ENCODE peak calls at places on chromosome 12, in nine cellular contexts. G, L, O, M, A, T, W, E and B are unnamed samples.

GRCh38 chr12:63805704-63806672 is 26.3 kb downstream of the RXYLT1 start:
- DNase-seq in G (no peak), M (no peak), T (no peak), E (no peak), A (no peak), O (no peak), L (no peak), W (no peak), B (no peak)

GRCh38 chr12:67884596-67884995 is 104.7 kb upstream of the IFNG-AS1 start:
- DNase-seq in E (no peak), T (no peak), M (no peak), O (no peak), W (no peak), G (no peak), A (no peak), L (no peak), B (no peak)

GRCh38 chr12:1044697-1045096 is 53.7 kb downstream of the ERC1 start:
- DNase-seq in O (peak), T (no peak), L (no peak), A (no peak), M (peak), W (no peak), G (peak), E (no peak), B (no peak)

GRCh38 chr12:56237552-56237951 is 7.7 kb downstream of the SLC39A5 start:
- DNase-seq in E (no peak), T (no peak), G (no peak), O (no peak), L (no peak), A (no peak), W (no peak), M (peak), B (no peak)

GRCh38 chr12:84694111-84694510 is 218.5 kb downstream of the SLC6A15 start:
- DNase-seq in O (no peak), A (no peak), M (no peak), L (no peak), T (no peak), E (no peak), G (no peak), W (no peak), B (no peak)

GRCh38 chr12:113697646-113698504 is 226.2 kb upstream of the LHX5 start:
- DNase-seq in O (no peak), A (no peak), T (no peak), W (no peak), L (no peak), E (peak), M (no peak), G (no peak), B (no peak)

GRCh38 chr12:49487605-49488004 is 51.2 kb upstream of the KCNH3 start:
- DNase-seq in L (no peak), A (no peak), M (no peak), G (no peak), W (no peak), O (no peak), T (no peak), E (no peak), B (no peak)

GRCh38 chr12:127373572-127373971 is 893.4 kb upstream of the TMEM132C start:
- DNase-seq in G (no peak), L (no peak), M (no peak), E (no peak), T (no peak), W (no peak), A (no peak), O (no peak), B (no peak)

GRCh38 chr12:105748806-105749600 is 389.8 kb downstream of the NUAK1 start:
- DNase-seq in L (no peak), O (peak), M (peak), G (no peak), W (peak), E (no peak), A (no peak), T (no peak), B (peak)

GRCh38 chr12:16349132-16349463 is 1.7 kb downstream of the MGST1 start:
- DNase-seq in W (peak), A (no peak), T (no peak), M (peak), G (peak), O (peak), L (peak), E (peak), B (peak)

GRCh38 chr12:101592931-101593330 is 1.8 kb upstream of the MYBPC1 start:
- DNase-seq in E (no peak), W (no peak), L (no peak), M (no peak), T (no peak), O (no peak), A (no peak), G (no peak), B (no peak)

GRCh38 chr12:114123108-114123507 is 157.0 kb upstream of the RBM19 start:
- DNase-seq in L (no peak), A (no peak), G (no peak), M (no peak), E (no peak), T (no peak), W (no peak), O (no peak), B (no peak)

GRCh38 chr12:57093412-57094193 is 4.7 kb downstream of the NAB2 start:
- DNase-seq in G (peak), M (peak), A (no peak), T (peak), W (peak), L (peak), O (peak), E (peak), B (peak)

GRCh38 chr12:6612247-6612646 is 5.1 kb upstream of the CHD4 start:
- DNase-seq in E (no peak), W (peak), T (no peak), G (no peak), O (no peak), A (no peak), M (no peak), L (no peak), B (no peak)
- TF ChIP-seq CTCF in E (no peak), W (no peak), T (no peak), G (no peak), O (no peak), A (no peak), M (no peak), L (no peak), B (no peak)

GRCh38 chr12:46027172-46027571 is 36.8 kb upstream of the SCAF11 start:
- DNase-seq in O (no peak), M (no peak), L (no peak), A (no peak), W (no peak), E (no peak), G (no peak), T (no peak), B (no peak)

GRCh38 chr12:46020768-46021167 is 30.4 kb upstream of the SCAF11 start:
- DNase-seq in O (no peak), M (no peak), A (no peak), E (no peak), G (no peak), L (no peak), W (no peak), T (no peak), B (no peak)

DNA sequence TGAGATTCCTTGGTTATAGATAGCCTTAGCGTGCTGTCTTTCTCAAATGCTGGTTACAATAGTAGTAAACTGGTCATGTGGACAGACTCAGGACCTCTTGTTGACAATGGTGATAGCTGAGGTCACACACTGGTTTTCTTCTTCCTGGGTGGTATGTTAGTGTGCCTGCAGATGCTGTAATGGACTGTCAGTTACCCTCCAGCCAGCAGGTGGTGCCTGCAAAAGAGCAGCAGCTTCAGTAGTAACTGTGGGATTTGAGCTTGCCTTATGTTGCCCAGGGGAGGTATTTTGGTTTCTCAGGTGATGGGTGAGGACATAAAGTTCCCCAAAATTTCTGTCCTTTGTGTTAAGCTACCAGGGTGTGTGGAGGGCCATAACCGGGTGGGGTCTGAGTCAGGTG is 33.7 kb upstream of the SCAF11 start:
- DNase-seq in M (no peak), T (no peak), G (no peak), E (no peak), L (no peak), A (no peak), O (no peak), W (no peak), B (no peak)
- TF ChIP-seq CTCF in M (no peak), T (no peak), G (no peak), E (no peak), L (no peak), A (no peak), O (no peak), W (no peak), B (peak)

GRCh38 chr12:3185260-3185870 is 108.2 kb downstream of the TSPAN9 start:
- DNase-seq in L (no peak), G (no peak), O (no peak), A (no peak), W (no peak), E (no peak), M (no peak), T (no peak), B (no peak)
- TF ChIP-seq CTCF in L (no peak), G (no peak), O (no peak), A (no peak), W (no peak), E (no peak), M (no peak), T (no peak), B (no peak)

DNA sequence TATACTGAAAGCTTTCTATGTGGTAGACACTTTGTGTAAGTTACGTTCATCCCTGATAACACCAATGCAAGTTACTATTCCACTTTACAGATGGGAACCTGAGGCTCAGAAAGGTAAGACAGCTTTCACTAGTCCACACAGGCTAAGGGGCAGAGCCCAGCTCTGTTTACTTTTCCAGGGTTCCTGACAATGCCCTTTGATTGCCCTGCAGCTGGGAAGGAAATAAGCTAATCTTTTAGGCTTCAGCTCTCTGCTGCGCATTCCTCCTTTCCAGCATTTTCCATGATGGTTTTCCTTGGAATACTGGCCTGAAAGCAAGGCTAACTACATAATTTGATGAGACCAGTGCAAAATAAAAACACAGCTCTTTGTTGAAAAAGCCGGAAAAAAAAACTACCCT is 185.7 kb upstream of the BTG1 start:
- DNase-seq in G (no peak), T (no peak), L (no peak), O (no peak), M (no peak), A (no peak), W (no peak), E (peak), B (no peak)
- TF ChIP-seq CTCF in G (no peak), T (no peak), L (no peak), O (no peak), M (no peak), A (no peak), W (no peak), E (no peak), B (no peak)

GRCh38 chr12:27780612-27781408 is 774 bp upstream of the MANSC4 start:
- DNase-seq in T (peak), L (peak), M (peak), A (no peak), E (peak), W (peak), O (peak), G (peak), B (no peak)

GRCh38 chr12:27778206-27778605 is 1.8 kb upstream of the KLHL42 start:
- DNase-seq in L (no peak), A (no peak), G (no peak), W (no peak), E (no peak), T (no peak), M (no peak), O (no peak), B (no peak)

GRCh38 chr12:27781680-27782079 is 1.6 kb upstream of the MANSC4 start:
- DNase-seq in L (no peak), O (peak), G (no peak), E (no peak), W (no peak), A (no peak), T (no peak), M (peak), B (no peak)

GRCh38 chr12:27779416-27779815 is 617 bp upstream of the KLHL42 start:
- DNase-seq in L (peak), T (peak), E (peak), W (peak), M (no peak), G (no peak), O (peak), A (no peak), B (no peak)

DNA sequence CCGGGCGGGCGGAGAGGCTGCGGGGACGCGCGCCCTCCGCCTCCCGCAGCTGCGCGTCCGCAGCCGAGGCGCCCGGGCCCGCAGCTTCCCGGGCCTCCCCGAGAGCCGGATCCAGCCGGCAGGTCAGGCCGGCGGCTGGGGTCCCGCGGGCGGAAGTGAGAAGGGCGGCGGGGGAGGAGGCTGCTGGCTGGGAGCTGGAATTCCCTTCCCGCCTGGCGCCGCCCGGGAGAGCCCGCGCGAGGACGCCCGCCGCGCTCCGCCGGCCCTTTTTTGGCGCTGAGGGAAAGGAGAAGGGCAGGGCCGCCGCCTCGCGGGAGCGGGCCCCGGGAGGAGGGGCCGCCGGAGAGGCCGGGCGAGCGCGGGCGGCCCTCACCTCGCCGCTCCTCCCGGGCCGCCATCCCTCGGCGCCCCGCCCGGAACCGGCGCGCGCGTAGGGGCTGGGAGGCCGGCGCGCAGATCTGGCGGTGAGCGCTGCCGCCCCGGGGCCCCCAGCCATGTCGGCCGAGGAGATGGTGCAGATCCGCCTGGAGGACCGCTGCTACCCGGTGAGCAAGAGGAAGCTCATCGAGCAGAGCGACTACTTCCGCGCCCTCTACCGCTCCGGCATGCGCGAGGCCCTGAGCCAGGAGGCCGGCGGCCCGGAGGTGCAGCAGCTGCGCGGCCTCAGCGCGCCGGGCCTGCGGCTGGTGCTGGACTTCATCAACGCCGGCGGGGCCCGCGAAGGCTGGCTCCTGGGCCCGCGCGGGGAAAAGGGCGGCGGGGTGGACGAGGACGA is at the start of the genes KLHL42 and MANSC4:
- DNase-seq in T (peak), M (peak), G (peak), L (peak), A (no peak), O (peak), E (peak), W (peak), B (no peak)
- TF ChIP-seq CTCF in T (no peak), M (no peak), G (peak), L (no peak), A (no peak), O (no peak), E (peak), W (no peak), B (no peak)

GRCh38 chr12:60935981-60936761 is 1324.0 kb upstream of the USP15 start:
- DNase-seq in T (no peak), W (no peak), L (no peak), O (no peak), E (peak), M (no peak), G (no peak), A (no peak), B (no peak)
- TF ChIP-seq CTCF in T (no peak), W (no peak), L (no peak), O (no peak), E (peak), M (no peak), G (no peak), A (peak), B (no peak)

GRCh38 chr12:104106965-104107364 is 31.0 kb downstream of the NFYB start:
- DNase-seq in A (no peak), O (no peak), M (no peak), W (no peak), G (no peak), E (no peak), T (no peak), L (no peak), B (no peak)
- TF ChIP-seq CTCF in A (no peak), O (no peak), M (no peak), W (no peak), G (no peak), E (no peak), T (no peak), L (no peak), B (no peak)

GRCh38 chr12:30965613-30965985 is 39.1 kb downstream of the TSPAN11 start:
- DNase-seq in A (peak), T (no peak), L (peak), G (no peak), E (no peak), W (no peak), M (no peak), O (no peak), B (no peak)
- TF ChIP-seq CTCF in A (peak), T (peak), L (peak), G (peak), E (peak), W (no peak), M (peak), O (peak), B (peak)

GRCh38 chr12:24534632-24535031 is 414.3 kb downstream of the BCAT1 start:
- DNase-seq in L (no peak), M (no peak), W (no peak), T (no peak), A (no peak), O (peak), G (no peak), E (peak), B (no peak)
- TF ChIP-seq CTCF in L (no peak), M (no peak), W (no peak), T (no peak), A (no peak), O (peak), G (no peak), E (no peak), B (no peak)